ENCODE peak calls at places on chromosomes 5 and 9, in six cellular contexts. V is hepatocyte, G is WERI-Rb-1, E is coronary artery, K is heart right ventricle, A is psoas muscle. Z is an unnamed sample.

GRCh38 chr5:168327019-168327421 is 35.6 kb downstream of the WWC1 start:
- DNase-seq in A (no peak), K (no peak), G (no peak), V (no peak), E (no peak), Z (no peak)

GRCh38 chr9:78167356-78167755 is 68.5 kb upstream of the CEP78 start:
- DNase-seq in A (no peak), K (no peak), V (peak), G (no peak), E (no peak), Z (no peak)

GRCh38 chr5:163563112-163563511 is 57.7 kb downstream of the MAT2B start:
- DNase-seq in G (no peak), E (no peak), K (no peak), A (no peak), V (no peak), Z (no peak)

GRCh38 chr5:178113141-178113787 is at the start of gene N4BP3:
- DNase-seq in A (peak), V (peak), E (no peak), K (peak), G (peak), Z (peak)

GRCh38 chr5:855771-856530 is 5.2 kb upstream of the ZDHHC11 start:
- DNase-seq in G (no peak), E (no peak), K (no peak), V (no peak), A (no peak), Z (peak)

GRCh38 chr5:134604908-134605307 is 27.7 kb downstream of the SAR1B start:
- DNase-seq in K (no peak), E (no peak), G (no peak), A (no peak), V (no peak), Z (no peak)

GRCh38 chr5:89901983-89902382 is 507.6 kb downstream of the CETN3 start:
- DNase-seq in A (no peak), K (peak), V (no peak), E (peak), G (no peak), Z (no peak)

GRCh38 chr5:148805323-148806290 is 20.8 kb upstream of the ADRB2 start:
- DNase-seq in V (no peak), E (no peak), G (no peak), A (peak), K (peak), Z (peak)

GRCh38 chr5:132378580-132378979 is 9.1 kb downstream of the SLC22A5 start:
- DNase-seq in V (no peak), A (no peak), E (peak), K (no peak), G (peak), Z (no peak)

GRCh38 chr9:99605016-99605743 is 216.5 kb upstream of the NR4A3 start:
- DNase-seq in K (no peak), E (no peak), V (no peak), G (no peak), A (no peak), Z (no peak)

GRCh38 chr5:68252678-68253520 is 37.3 kb downstream of the PIK3R1 start:
- DNase-seq in E (no peak), K (peak), G (peak), A (peak), V (peak), Z (no peak)

GRCh38 chr9:134618163-134618822 is 23.3 kb upstream of the COL5A1 start:
- DNase-seq in V (no peak), K (no peak), G (no peak), A (no peak), E (peak), Z (peak)
- H3K27ac ChIP-seq in V (no peak), K (no peak), G (no peak), A (no peak), E (no peak), Z (no peak)

GRCh38 chr9:121380941-121381340 is 10.9 kb upstream of the STOM start:
- DNase-seq in G (no peak), A (no peak), V (no peak), K (no peak), E (no peak), Z (no peak)

GRCh38 chr9:121372239-121372562 is 2.2 kb upstream of the STOM start:
- DNase-seq in K (no peak), A (no peak), V (no peak), G (no peak), E (no peak), Z (no peak)

GRCh38 chr9:121373401-121373769 is 3.3 kb upstream of the STOM start:
- DNase-seq in V (no peak), A (no peak), E (no peak), G (no peak), K (no peak), Z (no peak)

GRCh38 chr9:121372563-121373400 is 2.7 kb upstream of the STOM start:
- DNase-seq in V (peak), K (no peak), E (no peak), G (peak), A (no peak), Z (no peak)

DNA sequence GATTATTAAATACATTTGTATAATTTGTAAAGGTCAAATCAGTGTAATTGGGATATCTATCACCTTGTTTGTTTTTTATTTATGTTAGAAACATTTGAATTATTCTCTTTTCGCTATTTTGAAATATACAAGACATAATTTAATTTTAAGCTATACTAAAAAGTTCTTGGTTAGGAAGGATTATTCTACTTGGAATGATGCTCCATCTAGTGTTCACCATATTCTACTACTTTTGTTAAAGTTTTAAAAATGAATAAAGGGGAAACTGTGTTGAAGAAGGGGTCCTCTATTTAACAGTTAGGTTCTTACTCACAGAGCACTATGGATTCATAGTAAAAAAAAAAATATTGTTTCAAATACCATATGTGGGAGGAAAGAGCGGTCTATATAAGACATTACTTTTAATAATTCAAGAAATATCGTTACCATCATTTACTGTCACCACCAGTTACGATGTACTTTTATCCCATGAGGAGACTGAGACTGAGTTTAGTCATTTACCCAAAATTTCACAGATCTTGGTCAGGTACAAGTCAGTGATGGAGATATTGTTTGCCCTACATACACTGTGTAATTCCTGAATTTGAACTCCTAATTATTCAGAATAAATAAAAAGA is 6.3 kb upstream of the STOM start:
- DNase-seq in V (no peak), E (no peak), K (no peak), G (no peak), A (no peak), Z (no peak)
- TF ChIP-seq CTCF in V (peak), E (peak), K (peak), G (no peak), A (peak), Z (no peak)

GRCh38 chr9:131731237-131731995 is 8.5 kb downstream of the RAPGEF1 start:
- DNase-seq in K (no peak), E (no peak), G (no peak), A (no peak), V (no peak), Z (no peak)
- H3K4me3 ChIP-seq in K (no peak), E (no peak), G (no peak), A (no peak), V (no peak), Z (no peak)

GRCh38 chr9:72925891-72926290 is 27.0 kb downstream of the ALDH1A1 start:
- DNase-seq in E (no peak), A (no peak), K (no peak), G (no peak), V (no peak), Z (no peak)
- H3K27ac ChIP-seq in E (no peak), A (no peak), K (no peak), G (no peak), V (no peak), Z (no peak)

GRCh38 chr5:92559743-92560142 is 1021.3 kb downstream of the NR2F1-AS1 start:
- DNase-seq in G (no peak), K (no peak), A (no peak), E (no peak), V (no peak), Z (no peak)
- TF ChIP-seq CTCF in G (no peak), K (no peak), A (no peak), E (no peak), V (peak), Z (no peak)